ENCODE peak calls at places on chromosomes 16 and 17, in four cellular contexts. H is thoracic aorta, P is body of pancreas, J is tibial artery. E is an unnamed sample.

GRCh38 chr17:38742431-38743308 is 5.5 kb downstream of the PCGF2 start:
- DNase-seq in H (peak), P (peak), J (no peak), E (no peak)

GRCh38 chr17:16343569-16343968 is 9.7 kb downstream of the CENPV start:
- DNase-seq in H (no peak), P (no peak), J (no peak), E (no peak)

GRCh38 chr17:17041018-17041521 is 1.2 kb upstream of the MPRIP start:
- DNase-seq in H (no peak), P (peak), J (peak), E (no peak)

GRCh38 chr16:66705790-66706505 is 9.4 kb upstream of the CMTM4 start:
- DNase-seq in H (peak), P (peak), J (peak), E (no peak)

GRCh38 chr16:66740533-66740932 is 10.9 kb downstream of the DYNC1LI2 start:
- DNase-seq in H (no peak), P (no peak), J (no peak), E (no peak)

GRCh38 chr17:82400830-82401229 is 17.3 kb upstream of the HEXD start:
- DNase-seq in H (no peak), P (no peak), J (no peak), E (no peak)

GRCh38 chr17:16214190-16215001 is 938 bp downstream of the NCOR1 start:
- DNase-seq in H (no peak), P (no peak), J (no peak), E (no peak)

GRCh38 chr16:12538667-12539081 is 265.0 kb downstream of the CPPED1 start:
- DNase-seq in H (no peak), P (no peak), J (no peak), E (no peak)

GRCh38 chr17:40284085-40284713 is 3.5 kb upstream of the CDC6 start:
- DNase-seq in H (no peak), P (no peak), J (no peak), E (peak)

GRCh38 chr17:6948562-6948961 is 47.3 kb upstream of the ALOX12 start:
- DNase-seq in H (no peak), P (no peak), J (no peak), E (no peak)

GRCh38 chr16:24035127-24035842 is 199.5 kb downstream of the PRKCB start:
- DNase-seq in H (no peak), P (no peak), J (no peak), E (no peak)

GRCh38 chr17:77601054-77601979 is 357.2 kb upstream of the TNRC6C start:
- DNase-seq in H (peak), P (no peak), J (peak), E (no peak)

GRCh38 chr17:45906927-45907622 is 12.7 kb downstream of the MAPT start:
- DNase-seq in H (no peak), P (no peak), J (no peak), E (no peak)

GRCh38 chr17:78677303-78678219 is 100.4 kb upstream of the DNAH17 start:
- DNase-seq in H (no peak), P (no peak), J (no peak), E (no peak)

GRCh38 chr16:22673463-22673862 is 140.5 kb upstream of the HS3ST2 start:
- DNase-seq in H (no peak), P (no peak), J (peak), E (no peak)

GRCh38 chr17:4488989-4489595 is 9.6 kb upstream of the SPNS2 start:
- DNase-seq in H (no peak), P (no peak), J (no peak), E (no peak)

GRCh38 chr16:7211781-7212180 is 120.9 kb upstream of the RBFOX1 start:
- DNase-seq in H (no peak), P (no peak), J (no peak), E (no peak)

GRCh38 chr17:73821665-73822064 is 177.4 kb upstream of the SDK2 start:
- DNase-seq in H (no peak), P (no peak), J (no peak), E (no peak)

GRCh38 chr16:69176033-69176780 is 10.8 kb upstream of the SNTB2 start:
- DNase-seq in H (no peak), P (no peak), J (no peak), E (no peak)

GRCh38 chr17:61399131-61400057 is at the start of gene TBX2:
- DNase-seq in H (peak), P (peak), J (peak), E (peak)

GRCh38 chr17:9028171-9028570 is 6.9 kb downstream of the NTN1 start:
- DNase-seq in H (no peak), P (peak), J (peak), E (no peak)

GRCh38 chr16:57106767-57107166 is 14.4 kb downstream of the CPNE2 start:
- DNase-seq in H (no peak), P (peak), J (no peak), E (no peak)

GRCh38 chr17:27207073-27207511 is 86.8 kb upstream of the WSB1 start:
- DNase-seq in H (no peak), P (no peak), J (no peak), E (peak)

GRCh38 chr16:79734721-79735120 is 134.2 kb upstream of the MAF start:
- DNase-seq in H (no peak), P (no peak), J (no peak), E (no peak)

GRCh38 chr16:56558024-56558747 is 6.7 kb upstream of the MT4 start:
- DNase-seq in H (no peak), P (peak), J (no peak), E (peak)

GRCh38 chr17:38508570-38508950 is 80.3 kb downstream of the ARHGAP23 start:
- DNase-seq in H (no peak), P (no peak), J (no peak), E (no peak)

GRCh38 chr17:75325827-75326586 is 36.8 kb upstream of the SLC25A19 start:
- DNase-seq in H (no peak), P (no peak), J (no peak), E (no peak)

GRCh38 chr17:75830168-75831031 is 13.8 kb downstream of the UNC13D start:
- DNase-seq in H (no peak), P (peak), J (no peak), E (no peak)

DNA sequence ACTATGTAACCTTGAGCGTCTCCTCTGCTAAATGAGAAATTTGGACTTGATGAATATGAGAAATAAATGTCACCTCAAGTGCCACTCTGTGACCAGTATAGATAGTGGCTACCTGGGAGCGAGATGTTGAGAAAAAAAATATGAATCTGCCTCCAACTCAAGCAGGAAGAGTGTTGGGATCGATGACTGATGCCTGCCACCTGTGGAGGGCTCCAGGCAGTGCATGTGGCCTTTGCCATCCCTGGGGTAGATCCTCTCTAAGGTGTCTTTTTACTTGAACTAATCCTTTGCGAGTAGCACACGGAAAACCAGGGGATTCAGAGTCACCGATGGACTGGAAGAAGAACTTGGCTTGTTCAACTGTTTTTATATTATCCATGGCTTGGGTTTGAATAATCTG is 9.4 kb downstream of the CCDC182 start:
- DNase-seq in H (no peak), P (no peak), J (no peak), E (no peak)
- TF ChIP-seq CTCF in H (no peak), P (no peak), J (no peak), E (peak)

DNA sequence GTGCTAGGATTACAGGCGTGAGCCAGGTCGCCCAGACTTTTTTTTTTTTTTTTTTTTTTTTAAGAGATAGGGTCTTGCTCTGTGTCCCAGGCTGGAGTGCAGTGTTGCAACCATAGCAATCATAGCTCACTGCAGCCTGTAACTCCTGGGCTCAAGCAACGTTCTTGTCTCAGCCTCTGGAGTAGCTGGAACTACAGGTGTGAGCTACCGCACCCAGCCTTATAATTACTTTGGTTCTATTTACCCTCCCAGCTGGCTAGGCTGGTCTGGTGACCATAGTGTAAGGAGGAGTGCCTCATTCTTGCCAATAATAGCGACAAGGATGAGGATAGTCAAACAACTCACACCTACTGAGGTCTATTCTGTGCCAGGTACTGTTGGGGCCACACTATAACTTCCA is 39.6 kb upstream of the USP7 start:
- DNase-seq in H (no peak), P (peak), J (no peak), E (no peak)
- H3K4me3 ChIP-seq in H (no peak), P (no peak), J (no peak), E (no peak)

DNA sequence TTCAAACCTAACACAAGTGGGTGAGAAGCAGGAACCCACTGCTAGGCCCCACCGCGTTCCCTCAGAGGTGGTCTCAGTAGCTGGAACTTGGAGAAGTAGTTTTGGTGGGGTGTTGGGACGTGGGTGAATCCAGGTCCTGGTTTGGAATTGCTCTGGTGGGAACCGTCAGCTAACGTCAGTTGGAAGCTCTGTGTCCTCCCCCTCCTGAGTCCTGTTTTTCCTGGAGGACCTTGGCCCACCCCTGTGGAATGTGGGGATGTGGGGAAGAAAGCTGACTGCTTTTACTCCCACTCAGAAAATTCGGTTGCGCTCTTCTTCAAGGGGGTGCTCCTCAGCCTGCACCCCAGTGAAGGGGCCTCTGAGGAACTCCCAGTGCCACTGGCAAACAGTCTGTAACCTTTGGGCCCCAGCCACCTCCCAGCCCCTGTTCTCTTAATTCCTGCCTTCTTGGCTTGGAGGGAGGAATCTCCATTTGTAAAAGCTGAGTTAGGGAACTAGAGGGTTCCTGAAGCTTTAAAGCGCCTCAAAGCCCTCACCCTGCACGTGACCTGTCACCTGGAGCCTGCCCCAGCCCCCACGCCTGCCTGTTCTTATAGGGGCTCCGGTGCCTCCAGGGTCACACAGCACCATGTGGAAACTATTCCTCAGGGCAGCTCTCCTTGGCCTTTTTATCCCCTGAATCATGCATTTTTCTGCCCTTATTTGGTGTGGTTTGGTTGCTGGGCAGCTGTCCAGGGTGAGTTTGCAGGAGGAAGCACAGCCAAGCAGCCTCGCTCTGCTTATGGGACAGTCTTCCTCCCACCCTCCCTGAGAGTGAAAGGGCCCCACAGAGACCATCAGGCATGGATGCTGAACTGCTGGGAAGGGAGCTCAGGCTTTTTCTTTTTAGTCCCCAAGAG is 16.2 kb upstream of the NAGLU start:
- DNase-seq in H (peak), P (peak), J (peak), E (peak)
- TF ChIP-seq CTCF in H (no peak), P (no peak), J (no peak), E (peak)

DNA sequence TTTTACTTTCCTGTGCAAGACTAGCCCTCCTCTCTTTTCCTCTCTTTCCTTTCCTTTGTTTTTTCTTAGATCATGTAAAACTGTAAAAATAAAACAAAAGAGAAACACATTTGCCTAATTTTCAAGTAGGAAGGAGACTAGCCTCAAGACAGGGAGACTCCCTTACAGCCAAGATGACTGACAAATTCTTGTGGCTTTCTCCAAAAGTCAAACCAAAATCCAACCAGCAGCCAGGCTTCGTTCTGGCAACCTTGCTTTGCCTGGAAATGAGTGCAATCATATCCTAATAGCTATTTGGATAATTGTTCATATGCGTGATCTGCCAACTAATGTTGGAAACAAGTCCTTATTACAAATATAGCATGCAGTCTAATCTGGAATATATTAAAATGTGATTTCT is 868.9 kb upstream of the SOX9 start:
- DNase-seq in H (no peak), P (no peak), J (no peak), E (no peak)
- H3K4me3 ChIP-seq in H (no peak), P (no peak), J (no peak), E (no peak)

DNA sequence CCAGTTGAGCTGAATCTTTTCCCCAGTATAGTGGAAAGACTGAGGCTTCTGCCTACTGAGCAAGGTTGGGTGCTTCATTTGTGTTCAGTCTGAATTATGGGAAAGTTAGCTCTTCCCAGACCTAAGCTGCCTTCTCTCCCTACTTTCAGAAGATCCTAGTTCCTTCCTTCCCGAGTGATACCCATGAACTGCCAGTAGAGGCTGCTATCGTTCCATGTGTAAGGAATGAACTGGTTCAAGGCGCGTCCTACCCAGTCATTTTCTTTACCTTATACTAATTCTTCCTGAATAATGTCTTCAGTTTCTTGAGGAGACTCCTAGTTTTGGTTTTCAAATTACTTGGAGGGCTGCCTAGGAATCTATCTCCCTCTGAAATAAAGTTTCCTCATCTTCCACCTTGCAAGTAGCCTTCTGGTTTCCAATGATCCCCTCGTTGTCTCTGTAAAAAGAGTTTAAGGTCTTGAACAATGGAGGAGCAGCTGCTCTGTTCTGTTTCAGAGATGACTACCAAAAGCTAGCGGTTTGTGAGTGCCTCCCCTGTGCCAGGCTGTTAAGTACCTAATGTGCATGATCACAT is 934 bp upstream of the AOC2 start:
- DNase-seq in H (no peak), P (peak), J (no peak), E (no peak)
- TF ChIP-seq CTCF in H (peak), P (peak), J (peak), E (peak)

GRCh38 chr17:66393038-66393437 is 90.6 kb downstream of the PRKCA start:
- DNase-seq in H (no peak), P (no peak), J (no peak), E (no peak)
- H3K4me3 ChIP-seq in H (no peak), P (no peak), J (no peak), E (no peak)

GRCh38 chr16:84115919-84116719 is 623 bp downstream of the MBTPS1 start:
- DNase-seq in H (no peak), P (peak), J (no peak), E (no peak)
- TF ChIP-seq CTCF in H (no peak), P (no peak), J (peak), E (no peak)

GRCh38 chr16:25048146-25048618 is 33.0 kb upstream of the ARHGAP17 start:
- DNase-seq in H (no peak), P (no peak), J (no peak), E (no peak)
- H3K4me3 ChIP-seq in H (peak), P (no peak), J (peak), E (peak)

DNA sequence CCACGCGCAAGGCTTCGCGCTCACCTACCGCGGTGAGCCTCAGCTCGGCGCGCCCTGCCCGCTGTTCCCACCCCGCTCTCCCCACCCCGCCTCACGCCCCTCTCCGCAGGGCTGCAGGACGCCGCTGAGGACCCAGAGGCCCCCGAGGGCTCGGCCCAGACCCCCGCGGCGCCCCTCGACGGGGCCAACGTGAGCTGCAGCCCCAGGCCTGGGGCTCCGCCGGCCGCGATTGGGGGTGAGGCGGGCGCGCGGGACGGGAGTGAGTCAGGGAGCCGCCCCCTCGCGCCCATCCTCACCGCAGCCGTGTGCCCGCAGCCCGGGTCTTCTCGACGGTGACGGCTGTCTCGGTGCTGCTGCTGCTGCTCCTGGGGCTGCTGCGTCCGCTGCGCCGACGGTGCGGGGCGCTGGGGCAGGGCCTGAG is 1.9 kb upstream of the PAQR4 start:
- DNase-seq in H (no peak), P (no peak), J (no peak), E (no peak)
- TF ChIP-seq CTCF in H (no peak), P (no peak), J (no peak), E (no peak)

E was measured in AG04449.